ENCODE peak calls at places on chromosomes 12 and 14, in four cellular contexts. One of them, this sample, is unnamed.

GRCh38 chr12:45234134-45234865 is 18.4 kb downstream of the ANO6 start:
- DNase-seq in psoas muscle: peak
- DNase-seq in MM.1S: no peak
- DNase-seq in type B pancreatic cell: no peak
- DNase-seq in this sample: no peak

GRCh38 chr12:72330784-72331183 is 58.6 kb downstream of the TRHDE start:
- DNase-seq in psoas muscle: no peak
- DNase-seq in MM.1S: peak
- DNase-seq in type B pancreatic cell: no peak
- DNase-seq in this sample: no peak

GRCh38 chr12:114702462-114702861 is 18.5 kb upstream of the TBX3 start:
- DNase-seq in psoas muscle: no peak
- DNase-seq in MM.1S: no peak
- DNase-seq in type B pancreatic cell: no peak
- DNase-seq in this sample: no peak

GRCh38 chr12:112535637-112536366 is 117.1 kb downstream of the PTPN11 start:
- DNase-seq in psoas muscle: no peak
- DNase-seq in MM.1S: no peak
- DNase-seq in type B pancreatic cell: no peak
- DNase-seq in this sample: no peak

GRCh38 chr14:68553326-68553725 is 239.5 kb downstream of the ZFP36L1 start:
- DNase-seq in psoas muscle: no peak
- DNase-seq in MM.1S: no peak
- DNase-seq in type B pancreatic cell: no peak
- DNase-seq in this sample: no peak

GRCh38 chr14:33793711-33794110 is 157.2 kb downstream of the EGLN3 start:
- DNase-seq in psoas muscle: no peak
- DNase-seq in MM.1S: no peak
- DNase-seq in type B pancreatic cell: no peak
- DNase-seq in this sample: no peak

GRCh38 chr12:56193025-56193578 is 3.8 kb upstream of the SMARCC2 start:
- DNase-seq in psoas muscle: peak
- DNase-seq in MM.1S: peak
- DNase-seq in type B pancreatic cell: no peak
- DNase-seq in this sample: peak

GRCh38 chr14:32417956-32418552 is 89.0 kb downstream of the AKAP6 start:
- DNase-seq in psoas muscle: no peak
- DNase-seq in MM.1S: no peak
- DNase-seq in type B pancreatic cell: no peak
- DNase-seq in this sample: no peak

GRCh38 chr12:100266163-100266801 is 597 bp downstream of the DEPDC4 start:
- DNase-seq in psoas muscle: no peak
- DNase-seq in MM.1S: no peak
- DNase-seq in type B pancreatic cell: no peak
- DNase-seq in this sample: no peak

DNA sequence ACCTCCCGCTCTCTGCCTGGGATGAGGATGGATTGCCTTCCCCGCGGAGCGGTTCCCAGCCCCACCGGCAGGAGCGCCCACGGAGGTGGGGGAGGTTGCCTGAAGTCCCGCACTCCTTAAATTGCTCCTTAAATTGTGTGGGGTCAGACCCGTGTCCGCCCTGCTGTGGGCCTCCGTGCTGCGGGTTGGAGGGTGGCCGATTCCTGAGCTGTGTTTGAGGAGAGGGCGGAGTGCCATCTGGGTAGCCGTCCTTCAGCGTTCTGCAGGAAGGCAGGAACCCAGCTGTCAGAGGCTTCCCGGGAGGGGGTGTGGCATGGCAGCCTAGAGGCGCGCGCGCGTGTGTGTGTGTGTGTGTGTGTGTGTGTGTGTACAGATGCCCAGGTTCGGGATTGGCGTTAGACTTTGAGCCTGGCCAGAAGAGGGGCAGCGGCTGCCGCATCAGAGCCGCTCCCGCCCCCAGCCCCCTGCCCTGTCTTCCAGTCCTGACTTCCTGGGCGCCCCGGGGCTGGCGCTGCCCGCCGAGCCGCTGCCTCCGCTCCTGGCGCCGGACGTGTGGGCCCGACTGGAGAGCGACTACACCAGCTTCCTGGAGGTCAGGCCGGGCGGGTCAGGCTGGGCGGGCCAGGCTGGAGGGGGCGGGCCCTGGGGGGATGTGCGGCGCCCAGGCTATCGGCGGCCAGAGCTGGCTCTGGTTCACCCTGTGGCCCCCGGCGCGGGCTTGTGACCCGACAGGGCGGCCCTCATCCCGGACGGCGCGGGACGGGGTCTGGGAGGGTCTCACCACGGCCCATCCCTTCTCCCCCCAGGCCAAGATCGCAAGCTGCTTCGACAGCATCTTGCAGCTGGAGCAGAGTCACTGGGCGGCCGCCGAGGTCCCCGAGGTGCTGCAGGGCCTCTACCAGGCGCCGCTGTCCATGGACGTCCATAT is 9.2 kb downstream of the EXOC3L4 start:
- DNase-seq in psoas muscle: peak
- DNase-seq in MM.1S: no peak
- DNase-seq in type B pancreatic cell: no peak
- DNase-seq in this sample: no peak
- TF ChIP-seq CTCF in psoas muscle: no peak
- TF ChIP-seq CTCF in MM.1S: no peak
- TF ChIP-seq CTCF in type B pancreatic cell: peak
- TF ChIP-seq CTCF in this sample: no peak

DNA sequence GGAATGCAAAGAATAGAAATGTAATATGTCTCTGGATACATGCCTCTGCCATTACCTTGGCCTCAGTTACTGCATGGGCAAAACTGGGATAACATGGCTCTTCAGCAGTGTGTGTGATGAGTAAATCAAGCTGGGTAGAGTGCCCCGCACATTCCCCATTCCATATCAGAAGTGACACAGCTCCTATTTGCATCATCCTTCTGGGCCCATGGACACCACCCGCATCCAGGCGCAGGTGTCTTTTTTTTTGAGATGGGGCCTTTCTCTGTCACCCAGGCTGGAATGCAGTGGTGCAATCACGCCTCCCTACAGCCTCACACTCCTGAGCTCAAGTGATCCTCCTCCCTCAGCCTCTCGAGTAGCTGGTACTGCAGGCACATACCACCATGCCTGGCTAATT is 31.6 kb downstream of the KRT76 start:
- DNase-seq in psoas muscle: no peak
- DNase-seq in MM.1S: no peak
- DNase-seq in type B pancreatic cell: no peak
- DNase-seq in this sample: no peak
- TF ChIP-seq CTCF in psoas muscle: no peak
- TF ChIP-seq CTCF in MM.1S: no peak
- TF ChIP-seq CTCF in type B pancreatic cell: no peak
- TF ChIP-seq CTCF in this sample: no peak

DNA sequence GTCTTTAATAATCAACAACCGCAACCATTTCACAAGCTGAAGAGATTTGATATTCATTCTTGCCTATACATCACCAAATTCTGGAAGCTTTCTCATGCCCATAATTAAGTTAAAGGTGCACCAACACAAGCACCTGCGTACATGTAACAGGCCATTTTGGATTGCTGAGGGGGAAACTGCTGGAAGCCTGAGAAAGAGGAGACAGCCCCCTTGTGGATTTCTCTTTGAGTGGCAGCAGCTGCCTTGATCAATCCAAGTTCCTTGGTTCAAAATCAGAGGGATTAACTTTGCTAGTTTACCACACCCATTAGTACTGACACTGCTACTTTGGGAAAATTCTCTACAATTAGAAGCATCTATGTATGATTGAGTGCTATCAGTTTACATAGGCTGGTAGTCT is 321.1 kb downstream of the NOVA1 start:
- DNase-seq in psoas muscle: no peak
- DNase-seq in MM.1S: no peak
- DNase-seq in type B pancreatic cell: no peak
- DNase-seq in this sample: no peak
- TF ChIP-seq CTCF in psoas muscle: no peak
- TF ChIP-seq CTCF in MM.1S: no peak
- TF ChIP-seq CTCF in type B pancreatic cell: peak
- TF ChIP-seq CTCF in this sample: no peak

DNA sequence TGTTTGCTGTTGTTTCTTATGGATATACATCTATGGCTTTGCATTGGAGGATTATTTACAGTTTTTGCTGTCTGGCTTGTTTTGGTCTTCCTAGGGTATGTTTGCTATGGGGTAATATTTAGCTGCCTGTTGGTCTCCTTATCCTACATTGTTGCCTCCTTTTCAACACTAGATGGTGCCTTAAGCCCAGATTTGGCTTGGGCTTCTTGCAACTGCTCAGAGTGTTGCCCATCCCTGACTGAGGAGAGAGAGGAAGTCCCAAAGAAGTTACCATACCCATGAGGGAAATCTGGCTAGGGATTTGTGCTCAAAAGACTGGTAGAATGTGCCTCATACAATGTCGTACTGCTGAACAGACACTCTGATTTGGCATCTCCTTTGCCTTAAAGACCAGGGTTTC is 94.6 kb upstream of the MUCL1 start:
- DNase-seq in psoas muscle: no peak
- DNase-seq in MM.1S: peak
- DNase-seq in type B pancreatic cell: no peak
- DNase-seq in this sample: no peak
- TF ChIP-seq CTCF in psoas muscle: no peak
- TF ChIP-seq CTCF in MM.1S: peak
- TF ChIP-seq CTCF in type B pancreatic cell: peak
- TF ChIP-seq CTCF in this sample: no peak

DNA sequence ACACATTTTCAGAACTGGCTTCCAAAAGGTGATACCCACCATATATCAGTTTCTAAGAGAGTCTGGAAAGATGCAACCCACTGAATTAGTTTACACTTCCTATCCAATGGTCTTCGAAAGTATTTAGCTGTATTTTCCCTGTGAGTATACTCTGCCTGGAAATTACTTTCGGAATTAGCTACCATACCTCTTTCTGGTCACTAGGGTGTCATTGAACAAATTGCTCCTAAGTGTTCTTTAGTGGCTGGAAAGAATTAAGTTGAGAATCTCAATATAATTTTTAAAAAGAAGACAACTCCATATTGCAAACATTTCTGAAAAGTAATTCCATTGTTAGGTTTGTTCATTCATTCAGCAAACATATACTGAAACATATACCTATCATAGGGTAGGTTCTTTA is 283.1 kb upstream of the SSTR1 start:
- DNase-seq in psoas muscle: no peak
- DNase-seq in MM.1S: no peak
- DNase-seq in type B pancreatic cell: no peak
- DNase-seq in this sample: no peak
- TF ChIP-seq CTCF in psoas muscle: no peak
- TF ChIP-seq CTCF in MM.1S: no peak
- TF ChIP-seq CTCF in type B pancreatic cell: no peak
- TF ChIP-seq CTCF in this sample: no peak

DNA sequence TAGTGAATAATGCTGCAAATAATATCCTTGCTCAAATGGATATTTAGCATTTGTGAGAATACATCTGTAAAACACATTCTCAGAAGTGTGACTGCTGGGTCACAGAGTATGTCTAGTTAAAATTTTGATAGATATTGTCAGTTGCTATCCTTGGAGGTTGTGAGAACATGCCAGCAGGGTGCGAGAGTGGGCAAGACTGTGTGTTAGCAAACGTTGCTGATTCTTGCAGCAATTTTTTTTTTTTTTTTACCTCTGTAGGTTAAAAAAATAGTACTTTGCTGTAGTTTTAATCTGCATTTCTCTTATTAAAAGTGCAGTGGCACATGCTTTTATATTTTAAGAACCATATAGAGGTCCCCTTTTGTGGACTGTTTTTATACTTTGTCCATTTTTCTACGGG is 4.5 kb upstream of the NYNRIN start:
- DNase-seq in psoas muscle: no peak
- DNase-seq in MM.1S: no peak
- DNase-seq in type B pancreatic cell: no peak
- DNase-seq in this sample: no peak
- TF ChIP-seq CTCF in psoas muscle: no peak
- TF ChIP-seq CTCF in MM.1S: no peak
- TF ChIP-seq CTCF in type B pancreatic cell: no peak
- TF ChIP-seq CTCF in this sample: no peak

GRCh38 chr12:62576503-62576902 is 109.9 kb downstream of the MON2 start:
- DNase-seq in psoas muscle: no peak
- DNase-seq in MM.1S: no peak
- DNase-seq in type B pancreatic cell: no peak
- DNase-seq in this sample: no peak

GRCh38 chr12:62584619-62585018 is 118.0 kb downstream of the MON2 start:
- DNase-seq in psoas muscle: no peak
- DNase-seq in MM.1S: no peak
- DNase-seq in type B pancreatic cell: no peak
- DNase-seq in this sample: no peak

GRCh38 chr12:62581288-62582064 is 114.8 kb downstream of the MON2 start:
- DNase-seq in psoas muscle: no peak
- DNase-seq in MM.1S: peak
- DNase-seq in type B pancreatic cell: no peak
- DNase-seq in this sample: no peak

GRCh38 chr12:62586850-62587249 is 120.2 kb downstream of the MON2 start:
- DNase-seq in psoas muscle: no peak
- DNase-seq in MM.1S: no peak
- DNase-seq in type B pancreatic cell: no peak
- DNase-seq in this sample: no peak

GRCh38 chr12:62582065-62582366 is 115.4 kb downstream of the MON2 start:
- DNase-seq in psoas muscle: no peak
- DNase-seq in MM.1S: no peak
- DNase-seq in type B pancreatic cell: no peak
- DNase-seq in this sample: no peak
- TF ChIP-seq CTCF in psoas muscle: no peak
- TF ChIP-seq CTCF in MM.1S: no peak
- TF ChIP-seq CTCF in type B pancreatic cell: no peak
- TF ChIP-seq CTCF in this sample: peak

GRCh38 chr12:13592063-13592942 is 389.1 kb downstream of the GRIN2B start:
- DNase-seq in psoas muscle: no peak
- DNase-seq in MM.1S: no peak
- DNase-seq in type B pancreatic cell: no peak
- DNase-seq in this sample: no peak
- TF ChIP-seq CTCF in psoas muscle: no peak
- TF ChIP-seq CTCF in MM.1S: no peak
- TF ChIP-seq CTCF in type B pancreatic cell: no peak
- TF ChIP-seq CTCF in this sample: no peak

DNA sequence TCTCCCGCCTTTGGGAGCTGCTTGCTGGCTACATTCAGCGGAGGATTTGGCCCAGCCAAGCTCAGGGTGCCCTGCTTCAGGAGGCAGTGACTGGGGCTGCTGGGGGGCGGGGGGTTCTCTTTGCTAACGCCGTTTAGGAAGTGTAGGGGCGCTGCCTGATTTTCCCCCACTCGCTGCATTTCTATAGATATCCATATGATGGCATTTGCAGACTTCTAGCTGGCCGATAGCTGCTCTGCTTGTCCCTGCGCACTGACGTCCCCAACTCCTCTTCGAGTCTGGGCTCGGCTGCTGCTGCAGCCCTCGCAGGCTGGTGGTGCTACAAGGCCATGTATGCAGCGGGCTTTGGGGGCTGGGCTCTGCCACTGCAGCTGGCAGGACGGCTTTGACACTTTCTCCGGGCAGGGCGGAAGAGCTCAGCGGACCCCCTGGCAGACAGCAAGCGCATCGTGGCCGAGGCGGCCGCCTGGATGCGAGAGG is 3.1 kb downstream of the LRFN5 start:
- DNase-seq in psoas muscle: peak
- DNase-seq in MM.1S: no peak
- DNase-seq in type B pancreatic cell: peak
- DNase-seq in this sample: no peak
- TF ChIP-seq CTCF in psoas muscle: no peak
- TF ChIP-seq CTCF in MM.1S: no peak
- TF ChIP-seq CTCF in type B pancreatic cell: peak
- TF ChIP-seq CTCF in this sample: no peak